ENCODE peak calls at places on chromosomes 5 and 9, in ten cellular contexts. One of them, this sample, is unnamed.

GRCh38 chr9:109411818-109412352 is 86.2 kb downstream of the PTPN3 start:
- DNase-seq in colonic mucosa: no peak
- DNase-seq in lower lobe of right lung: no peak
- DNase-seq in endothelial cell of umbilical vein: no peak
- DNase-seq in mammary epithelial cell: no peak
- DNase-seq in tibial nerve: peak; percentile 10
- DNase-seq in fibroblast of pulmonary artery: peak; percentile 69
- DNase-seq in H9: no peak
- DNase-seq in BJ: peak; percentile 4
- DNase-seq in WTC11: no peak
- DNase-seq in this sample: peak; percentile 7

GRCh38 chr9:98551511-98552286 is 157.0 kb downstream of the GABBR2 start:
- DNase-seq in colonic mucosa: peak; percentile 3
- DNase-seq in lower lobe of right lung: no peak
- DNase-seq in endothelial cell of umbilical vein: no peak
- DNase-seq in mammary epithelial cell: peak; percentile 59
- DNase-seq in tibial nerve: no peak
- DNase-seq in fibroblast of pulmonary artery: peak; percentile 56
- DNase-seq in H9: no peak
- DNase-seq in BJ: no peak
- DNase-seq in WTC11: no peak
- DNase-seq in this sample: peak; percentile 50

GRCh38 chr9:70829591-70830265 is 291.7 kb downstream of the TRPM3 start:
- DNase-seq in colonic mucosa: no peak
- DNase-seq in lower lobe of right lung: no peak
- DNase-seq in endothelial cell of umbilical vein: no peak
- DNase-seq in mammary epithelial cell: no peak
- DNase-seq in tibial nerve: no peak
- DNase-seq in fibroblast of pulmonary artery: no peak
- DNase-seq in H9: no peak
- DNase-seq in BJ: no peak
- DNase-seq in WTC11: no peak
- DNase-seq in this sample: no peak

GRCh38 chr5:174897281-174897950 is 173.0 kb downstream of the MSX2 start:
- DNase-seq in colonic mucosa: no peak
- DNase-seq in lower lobe of right lung: no peak
- DNase-seq in endothelial cell of umbilical vein: no peak
- DNase-seq in mammary epithelial cell: no peak
- DNase-seq in tibial nerve: no peak
- DNase-seq in fibroblast of pulmonary artery: no peak
- DNase-seq in H9: no peak
- DNase-seq in BJ: no peak
- DNase-seq in WTC11: no peak
- DNase-seq in this sample: no peak

GRCh38 chr5:131754363-131754762 is 42.5 kb downstream of the FNIP1 start:
- DNase-seq in colonic mucosa: no peak
- DNase-seq in lower lobe of right lung: no peak
- DNase-seq in endothelial cell of umbilical vein: no peak
- DNase-seq in mammary epithelial cell: no peak
- DNase-seq in tibial nerve: no peak
- DNase-seq in fibroblast of pulmonary artery: no peak
- DNase-seq in H9: no peak
- DNase-seq in BJ: no peak
- DNase-seq in WTC11: no peak
- DNase-seq in this sample: no peak

GRCh38 chr5:65994117-65994786 is 67.9 kb downstream of the ERBIN start:
- DNase-seq in colonic mucosa: no peak
- DNase-seq in lower lobe of right lung: no peak
- DNase-seq in endothelial cell of umbilical vein: no peak
- DNase-seq in mammary epithelial cell: no peak
- DNase-seq in tibial nerve: no peak
- DNase-seq in fibroblast of pulmonary artery: no peak
- DNase-seq in H9: no peak
- DNase-seq in BJ: no peak
- DNase-seq in WTC11: no peak
- DNase-seq in this sample: no peak

GRCh38 chr5:119022773-119023172 is 34.4 kb upstream of the DTWD2 start:
- DNase-seq in colonic mucosa: no peak
- DNase-seq in lower lobe of right lung: no peak
- DNase-seq in endothelial cell of umbilical vein: no peak
- DNase-seq in mammary epithelial cell: no peak
- DNase-seq in tibial nerve: no peak
- DNase-seq in fibroblast of pulmonary artery: no peak
- DNase-seq in H9: no peak
- DNase-seq in BJ: no peak
- DNase-seq in WTC11: no peak
- DNase-seq in this sample: no peak

GRCh38 chr9:110334183-110334582 is 3.5 kb downstream of the TXNDC8 start:
- DNase-seq in colonic mucosa: no peak
- DNase-seq in lower lobe of right lung: no peak
- DNase-seq in endothelial cell of umbilical vein: no peak
- DNase-seq in mammary epithelial cell: no peak
- DNase-seq in tibial nerve: no peak
- DNase-seq in fibroblast of pulmonary artery: no peak
- DNase-seq in H9: no peak
- DNase-seq in BJ: no peak
- DNase-seq in WTC11: no peak
- DNase-seq in this sample: no peak

GRCh38 chr9:114484854-114485443 is 20.3 kb downstream of the WHRN start:
- DNase-seq in colonic mucosa: no peak
- DNase-seq in lower lobe of right lung: no peak
- DNase-seq in endothelial cell of umbilical vein: no peak
- DNase-seq in mammary epithelial cell: peak; percentile 90
- DNase-seq in tibial nerve: no peak
- DNase-seq in fibroblast of pulmonary artery: peak; percentile 22
- DNase-seq in H9: no peak
- DNase-seq in BJ: no peak
- DNase-seq in WTC11: no peak
- DNase-seq in this sample: no peak

GRCh38 chr9:110126986-110127864 is 80.7 kb downstream of the C9orf152 start:
- DNase-seq in colonic mucosa: peak; percentile 61
- DNase-seq in lower lobe of right lung: peak; percentile 53
- DNase-seq in endothelial cell of umbilical vein: peak; percentile 80
- DNase-seq in mammary epithelial cell: peak; percentile 43
- DNase-seq in tibial nerve: peak; percentile 57
- DNase-seq in fibroblast of pulmonary artery: peak; percentile 97
- DNase-seq in H9: peak; percentile 70
- DNase-seq in BJ: peak; percentile 41
- DNase-seq in WTC11: peak; percentile 48
- DNase-seq in this sample: no peak

GRCh38 chr9:132669636-132670358 is at the start of gene DDX31:
- DNase-seq in colonic mucosa: peak; percentile 83
- DNase-seq in lower lobe of right lung: peak; percentile 93
- DNase-seq in endothelial cell of umbilical vein: peak; percentile 78
- DNase-seq in mammary epithelial cell: peak; percentile 80
- DNase-seq in tibial nerve: peak; percentile 50
- DNase-seq in fibroblast of pulmonary artery: peak; percentile 80
- DNase-seq in H9: peak; percentile 86
- DNase-seq in BJ: no peak
- DNase-seq in WTC11: peak; percentile 82
- DNase-seq in this sample: no peak

GRCh38 chr9:20447291-20447690 is 175.0 kb downstream of the MLLT3 start:
- DNase-seq in colonic mucosa: no peak
- DNase-seq in lower lobe of right lung: no peak
- DNase-seq in endothelial cell of umbilical vein: no peak
- DNase-seq in mammary epithelial cell: no peak
- DNase-seq in tibial nerve: no peak
- DNase-seq in fibroblast of pulmonary artery: no peak
- DNase-seq in H9: no peak
- DNase-seq in BJ: no peak
- DNase-seq in WTC11: no peak
- DNase-seq in this sample: no peak

GRCh38 chr5:139812836-139813805 is 17.5 kb downstream of the PSD2 start:
- DNase-seq in colonic mucosa: no peak
- DNase-seq in lower lobe of right lung: peak; percentile 28
- DNase-seq in endothelial cell of umbilical vein: no peak
- DNase-seq in mammary epithelial cell: no peak
- DNase-seq in tibial nerve: no peak
- DNase-seq in fibroblast of pulmonary artery: no peak
- DNase-seq in H9: no peak
- DNase-seq in BJ: no peak
- DNase-seq in WTC11: no peak
- DNase-seq in this sample: no peak

GRCh38 chr5:147522435-147522834 is 12.6 kb upstream of the DPYSL3 start:
- DNase-seq in colonic mucosa: no peak
- DNase-seq in lower lobe of right lung: no peak
- DNase-seq in endothelial cell of umbilical vein: peak; percentile 87
- DNase-seq in mammary epithelial cell: peak; percentile 27
- DNase-seq in tibial nerve: no peak
- DNase-seq in fibroblast of pulmonary artery: peak; percentile 33
- DNase-seq in H9: no peak
- DNase-seq in BJ: no peak
- DNase-seq in WTC11: no peak
- DNase-seq in this sample: no peak

GRCh38 chr5:58360794-58361193 is 99.1 kb downstream of the PLK2 start:
- DNase-seq in colonic mucosa: no peak
- DNase-seq in lower lobe of right lung: no peak
- DNase-seq in endothelial cell of umbilical vein: no peak
- DNase-seq in mammary epithelial cell: no peak
- DNase-seq in tibial nerve: no peak
- DNase-seq in fibroblast of pulmonary artery: no peak
- DNase-seq in H9: no peak
- DNase-seq in BJ: no peak
- DNase-seq in WTC11: no peak
- DNase-seq in this sample: no peak

GRCh38 chr9:136260936-136261472 is 15.4 kb upstream of the QSOX2 start:
- DNase-seq in colonic mucosa: no peak
- DNase-seq in lower lobe of right lung: no peak
- DNase-seq in endothelial cell of umbilical vein: no peak
- DNase-seq in mammary epithelial cell: no peak
- DNase-seq in tibial nerve: no peak
- DNase-seq in fibroblast of pulmonary artery: no peak
- DNase-seq in H9: no peak
- DNase-seq in BJ: no peak
- DNase-seq in WTC11: no peak
- DNase-seq in this sample: no peak

GRCh38 chr9:92328225-92328624 is 2.5 kb downstream of the CENPP start:
- DNase-seq in colonic mucosa: no peak
- DNase-seq in lower lobe of right lung: no peak
- DNase-seq in endothelial cell of umbilical vein: peak; percentile 43
- DNase-seq in mammary epithelial cell: peak; percentile 31
- DNase-seq in tibial nerve: no peak
- DNase-seq in fibroblast of pulmonary artery: peak; percentile 77
- DNase-seq in H9: no peak
- DNase-seq in BJ: no peak
- DNase-seq in WTC11: no peak
- DNase-seq in this sample: peak; percentile 19

GRCh38 chr9:35313911-35314310 is 152.1 kb downstream of the UNC13B start:
- DNase-seq in colonic mucosa: no peak
- DNase-seq in lower lobe of right lung: no peak
- DNase-seq in endothelial cell of umbilical vein: no peak
- DNase-seq in mammary epithelial cell: no peak
- DNase-seq in tibial nerve: no peak
- DNase-seq in fibroblast of pulmonary artery: no peak
- DNase-seq in H9: no peak
- DNase-seq in BJ: no peak
- DNase-seq in WTC11: no peak
- DNase-seq in this sample: no peak

GRCh38 chr5:9398227-9398626 is 147.6 kb downstream of the SEMA5A start:
- DNase-seq in colonic mucosa: no peak
- DNase-seq in lower lobe of right lung: no peak
- DNase-seq in endothelial cell of umbilical vein: no peak
- DNase-seq in mammary epithelial cell: no peak
- DNase-seq in tibial nerve: no peak
- DNase-seq in fibroblast of pulmonary artery: peak; percentile 67
- DNase-seq in H9: no peak
- DNase-seq in BJ: no peak
- DNase-seq in WTC11: no peak
- DNase-seq in this sample: no peak
- TF ChIP-seq CTCF in colonic mucosa: no peak
- TF ChIP-seq CTCF in lower lobe of right lung: no peak
- TF ChIP-seq CTCF in endothelial cell of umbilical vein: no peak
- TF ChIP-seq CTCF in mammary epithelial cell: no peak
- TF ChIP-seq CTCF in tibial nerve: no peak
- TF ChIP-seq CTCF in fibroblast of pulmonary artery: no peak
- TF ChIP-seq CTCF in H9: no peak
- TF ChIP-seq CTCF in BJ: no peak
- TF ChIP-seq CTCF in WTC11: no peak
- TF ChIP-seq CTCF in this sample: no peak

DNA sequence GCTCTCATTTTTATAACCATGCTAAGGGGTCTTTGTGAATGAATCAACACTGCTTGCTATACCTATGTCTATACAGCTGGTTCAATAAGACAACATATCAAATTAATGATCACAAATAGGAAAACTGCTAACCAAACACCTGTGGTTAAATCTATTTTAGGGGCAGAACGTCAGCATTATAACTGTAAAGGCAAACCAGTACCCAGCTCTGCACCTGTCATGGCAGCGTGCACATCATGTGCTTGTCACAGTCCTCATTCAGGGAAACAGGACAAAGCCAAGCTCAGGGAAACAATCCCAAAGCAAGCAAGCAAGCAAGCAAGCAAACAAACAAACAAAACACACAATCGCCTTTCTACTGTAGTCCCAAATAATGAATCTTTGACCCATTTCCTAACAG is 277.7 kb upstream of the DAP start:
- DNase-seq in colonic mucosa: no peak
- DNase-seq in lower lobe of right lung: no peak
- DNase-seq in endothelial cell of umbilical vein: no peak
- DNase-seq in mammary epithelial cell: no peak
- DNase-seq in tibial nerve: no peak
- DNase-seq in fibroblast of pulmonary artery: no peak
- DNase-seq in H9: no peak
- DNase-seq in BJ: no peak
- DNase-seq in WTC11: no peak
- DNase-seq in this sample: no peak
- TF ChIP-seq CTCF in colonic mucosa: no peak
- TF ChIP-seq CTCF in lower lobe of right lung: no peak
- TF ChIP-seq CTCF in endothelial cell of umbilical vein: no peak
- TF ChIP-seq CTCF in mammary epithelial cell: no peak
- TF ChIP-seq CTCF in tibial nerve: no peak
- TF ChIP-seq CTCF in fibroblast of pulmonary artery: no peak
- TF ChIP-seq CTCF in H9: no peak
- TF ChIP-seq CTCF in BJ: no peak
- TF ChIP-seq CTCF in WTC11: no peak
- TF ChIP-seq CTCF in this sample: no peak

GRCh38 chr9:16575142-16575877 is 295.2 kb downstream of the BNC2 start:
- DNase-seq in colonic mucosa: no peak
- DNase-seq in lower lobe of right lung: no peak
- DNase-seq in endothelial cell of umbilical vein: peak; percentile 17
- DNase-seq in mammary epithelial cell: no peak
- DNase-seq in tibial nerve: no peak
- DNase-seq in fibroblast of pulmonary artery: peak; percentile 25
- DNase-seq in H9: no peak
- DNase-seq in BJ: no peak
- DNase-seq in WTC11: no peak
- DNase-seq in this sample: no peak
- TF ChIP-seq CTCF in colonic mucosa: no peak
- TF ChIP-seq CTCF in lower lobe of right lung: no peak
- TF ChIP-seq CTCF in endothelial cell of umbilical vein: no peak
- TF ChIP-seq CTCF in mammary epithelial cell: peak; percentile 15
- TF ChIP-seq CTCF in tibial nerve: no peak
- TF ChIP-seq CTCF in fibroblast of pulmonary artery: peak; percentile 4
- TF ChIP-seq CTCF in H9: peak; percentile 36
- TF ChIP-seq CTCF in BJ: no peak
- TF ChIP-seq CTCF in WTC11: no peak
- TF ChIP-seq CTCF in this sample: no peak

DNA sequence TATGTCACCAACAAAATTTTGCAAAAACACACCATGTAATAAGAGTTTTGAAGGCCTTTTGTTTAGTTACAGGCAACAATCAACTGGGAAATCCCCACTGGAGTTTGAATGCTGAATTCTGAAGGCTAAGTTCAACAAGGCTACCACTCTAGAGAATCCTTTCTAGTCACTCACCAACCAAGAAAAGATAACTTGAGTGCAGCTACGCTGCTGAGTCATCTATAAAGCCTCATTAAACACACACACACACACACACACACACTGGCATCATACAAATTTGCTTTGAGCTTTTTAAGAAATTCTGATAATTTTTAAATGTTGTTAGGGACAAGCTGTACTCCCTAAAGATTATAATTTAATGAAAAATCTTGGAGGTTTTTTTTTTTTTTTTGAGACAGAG is 219.6 kb downstream of the DENND1A start:
- DNase-seq in colonic mucosa: no peak
- DNase-seq in lower lobe of right lung: no peak
- DNase-seq in endothelial cell of umbilical vein: no peak
- DNase-seq in mammary epithelial cell: peak; percentile 70
- DNase-seq in tibial nerve: no peak
- DNase-seq in fibroblast of pulmonary artery: peak; percentile 87
- DNase-seq in H9: no peak
- DNase-seq in BJ: no peak
- DNase-seq in WTC11: no peak
- DNase-seq in this sample: peak; percentile 90
- TF ChIP-seq CTCF in colonic mucosa: no peak
- TF ChIP-seq CTCF in lower lobe of right lung: no peak
- TF ChIP-seq CTCF in endothelial cell of umbilical vein: no peak
- TF ChIP-seq CTCF in mammary epithelial cell: no peak
- TF ChIP-seq CTCF in tibial nerve: no peak
- TF ChIP-seq CTCF in fibroblast of pulmonary artery: no peak
- TF ChIP-seq CTCF in H9: no peak
- TF ChIP-seq CTCF in BJ: no peak
- TF ChIP-seq CTCF in WTC11: no peak
- TF ChIP-seq CTCF in this sample: no peak